ENCODE peak calls at places on chromosomes 5 and 9, in five cellular contexts. E is foreskin fibroblast, V is fibroblast of mammary gland, N is stomach, Q is endothelial cell. W is an unnamed sample.

GRCh38 chr9:110109331-110110110 is 98.4 kb downstream of the C9orf152 start:
- DNase-seq in Q (no peak), E (no peak), V (no peak), N (no peak), W (no peak)

GRCh38 chr5:42566658-42567313 is 143.5 kb downstream of the GHR start:
- DNase-seq in V (peak; percentile 27), N (no peak), Q (no peak), E (no peak), W (peak; percentile 15)

GRCh38 chr5:122259995-122260394 is 52.0 kb upstream of the SNCAIP start:
- DNase-seq in N (no peak), E (peak; percentile 58), V (peak; percentile 83), Q (no peak), W (peak; percentile 91)

GRCh38 chr5:93162201-93162654 is 418.8 kb downstream of the NR2F1-AS1 start:
- DNase-seq in N (no peak), E (peak; percentile 65), V (peak; percentile 78), Q (no peak), W (peak; percentile 50)

GRCh38 chr5:19733612-19734495 is 254.1 kb downstream of the CDH18 start:
- DNase-seq in V (no peak), E (no peak), N (no peak), Q (no peak), W (no peak)

GRCh38 chr5:56169281-56169680 is 63.8 kb downstream of the ANKRD55 start:
- DNase-seq in Q (no peak), N (no peak), E (no peak), V (peak; percentile 74), W (no peak)

GRCh38 chr9:129273136-129273895 is 95.3 kb upstream of the IER5L start:
- DNase-seq in N (no peak), Q (no peak), E (no peak), V (no peak), W (no peak)

GRCh38 chr9:95494416-95495371 is 22.1 kb downstream of the PTCH1 start:
- DNase-seq in N (peak; percentile 58), Q (no peak), E (no peak), V (no peak), W (no peak)

GRCh38 chr5:156838966-156839365 is 11.1 kb upstream of the PPP1R2B start:
- DNase-seq in V (no peak), Q (no peak), E (no peak), N (no peak), W (no peak)

GRCh38 chr5:93607367-93608258 is 24.6 kb downstream of the NR2F1 start:
- DNase-seq in Q (no peak), E (peak; percentile 79), V (peak; percentile 58), N (no peak), W (peak; percentile 59)

GRCh38 chr5:58475404-58475803 is 15.5 kb upstream of the PLK2 start:
- DNase-seq in N (no peak), Q (no peak), V (no peak), E (no peak), W (no peak)

GRCh38 chr5:53820802-53821171 is 260.3 kb downstream of the NDUFS4 start:
- DNase-seq in E (peak; percentile 16), N (no peak), Q (no peak), V (peak; percentile 20), W (no peak)

GRCh38 chr5:172638209-172638768 is 2.8 kb upstream of the NEURL1B start:
- DNase-seq in N (no peak), E (no peak), Q (no peak), V (no peak), W (no peak)

GRCh38 chr9:114072181-114073140 is 5.6 kb downstream of the AMBP start:
- DNase-seq in E (no peak), N (peak; percentile 83), Q (no peak), V (peak; percentile 37), W (peak; percentile 46)

GRCh38 chr9:137379761-137380161 is 43.2 kb downstream of the EXD3 start:
- DNase-seq in N (no peak), E (no peak), V (no peak), Q (no peak), W (no peak)

GRCh38 chr9:107755267-107755666 is 265.7 kb upstream of the KLF4 start:
- DNase-seq in N (no peak), Q (no peak), E (peak; percentile 82), V (peak; percentile 77), W (peak; percentile 75)

GRCh38 chr5:78659714-78660113 is 11.1 kb upstream of the LHFPL2 start:
- DNase-seq in N (no peak), V (peak; percentile 48), E (no peak), Q (no peak), W (no peak)

GRCh38 chr5:9557696-9558095 is 11.8 kb upstream of the SEMA5A start:
- DNase-seq in N (no peak), V (peak; percentile 69), E (peak; percentile 24), Q (no peak), W (peak; percentile 15)

GRCh38 chr5:124421584-124421983 is 324.9 kb downstream of the ZNF608 start:
- DNase-seq in Q (no peak), V (no peak), E (no peak), N (no peak), W (no peak)

GRCh38 chr9:89312154-89312616 is 1.2 kb downstream of the CKS2 start:
- DNase-seq in V (no peak), Q (no peak), E (peak; percentile 17), N (no peak), W (no peak)

GRCh38 chr5:111227805-111228204 is 3.6 kb downstream of the CAMK4 start:
- DNase-seq in N (no peak), V (peak; percentile 25), E (no peak), Q (peak; percentile 37), W (peak; percentile 68)

GRCh38 chr9:120161801-120162200 is 418.2 kb downstream of the CDK5RAP2 start:
- DNase-seq in Q (no peak), E (no peak), N (no peak), V (no peak), W (no peak)

GRCh38 chr9:100700689-100701318 is 122.9 kb downstream of the CAVIN4 start:
- DNase-seq in Q (peak; percentile 39), E (no peak), N (no peak), V (peak; percentile 15), W (peak; percentile 3)

GRCh38 chr9:112080831-112081542 is 94.1 kb downstream of the SUSD1 start:
- DNase-seq in V (no peak), Q (no peak), E (no peak), N (no peak), W (no peak)

GRCh38 chr9:111961575-111961974 is 65.0 kb downstream of the UGCG start:
- DNase-seq in V (peak; percentile 49), N (peak; percentile 68), E (no peak), Q (no peak), W (no peak)

GRCh38 chr9:95264954-95265615 is 52.4 kb downstream of the FANCC start:
- DNase-seq in N (no peak), E (peak; percentile 28), Q (no peak), V (peak; percentile 56), W (peak; percentile 49)

GRCh38 chr9:125486109-125486508 is 220.9 kb downstream of the MAPKAP1 start:
- DNase-seq in N (no peak), E (no peak), Q (no peak), V (no peak), W (no peak)

GRCh38 chr9:3525088-3525835 is 539 bp downstream of the RFX3 start:
- DNase-seq in E (no peak), V (no peak), N (no peak), Q (peak; percentile 43), W (no peak)

DNA sequence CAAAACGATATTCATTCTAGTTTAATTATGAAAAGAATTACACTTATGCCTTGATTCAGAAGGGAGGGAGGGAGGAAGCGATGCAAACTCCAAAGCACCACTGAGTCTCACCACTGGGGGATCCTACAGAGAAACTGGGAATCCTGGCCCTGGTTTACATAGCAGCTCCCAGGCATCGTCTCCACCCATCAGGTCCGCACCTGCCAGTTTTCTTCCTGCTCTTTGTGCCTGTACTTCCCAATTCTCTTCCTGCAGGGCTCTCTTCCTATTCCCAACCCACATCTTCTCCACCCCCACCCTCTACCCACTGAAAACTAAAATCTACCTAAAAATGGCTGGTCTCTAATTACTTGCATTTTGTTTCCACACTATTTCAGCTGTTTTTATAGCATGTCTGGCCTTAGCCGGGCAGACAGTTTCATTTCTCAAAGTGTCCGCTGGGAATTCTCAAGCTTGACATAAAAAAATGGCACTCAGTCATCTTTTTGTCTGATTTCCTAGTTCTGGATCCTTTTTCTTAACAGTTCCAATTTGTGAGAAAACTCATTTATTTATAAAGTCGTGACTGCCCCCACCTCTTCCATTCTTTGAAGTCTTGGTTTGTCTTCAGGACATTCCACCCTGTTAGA is 1.6 kb upstream of the TNIP1 start:
- DNase-seq in N (no peak), Q (peak; percentile 34), V (no peak), E (no peak), W (no peak)
- TF ChIP-seq CTCF in N (no peak), Q (peak; percentile 24), V (peak; percentile 21), E (no peak), W (peak; percentile 44)

GRCh38 chr5:125987677-125988255 is 435.4 kb upstream of the GRAMD2B start:
- DNase-seq in Q (no peak), V (no peak), E (no peak), N (no peak), W (no peak)
- TF ChIP-seq CTCF in Q (no peak), V (peak; percentile 2), E (no peak), N (no peak), W (no peak)

DNA sequence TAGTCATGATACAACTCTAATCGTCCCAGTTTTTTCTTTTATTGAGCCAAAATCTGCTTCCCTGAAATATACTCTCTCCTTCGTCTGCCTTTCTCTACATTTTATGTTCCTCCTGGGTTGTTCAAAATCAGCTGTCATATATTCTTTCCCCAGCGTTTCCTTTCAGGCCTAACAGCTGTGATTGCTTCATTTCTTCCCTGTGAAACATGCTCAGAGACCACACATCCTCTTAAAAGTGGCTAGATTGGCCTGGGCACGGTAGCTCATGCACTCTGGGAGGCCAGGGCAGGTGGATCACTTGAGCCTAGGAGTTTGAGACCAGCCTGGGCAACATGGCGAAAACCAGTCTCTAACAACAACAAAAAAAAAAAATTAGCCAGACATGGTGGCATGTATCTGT is 25.1 kb downstream of the NFX1 start:
- DNase-seq in V (no peak), N (no peak), Q (no peak), E (no peak), W (peak; percentile 7)
- TF ChIP-seq CTCF in V (no peak), N (no peak), Q (no peak), E (no peak), W (no peak)

GRCh38 chr5:143448518-143448917 is 45.0 kb upstream of the NR3C1 start:
- DNase-seq in N (no peak), E (no peak), Q (no peak), V (no peak), W (no peak)
- TF ChIP-seq CTCF in N (no peak), E (no peak), Q (no peak), V (no peak), W (no peak)

GRCh38 chr9:132937463-132937901 is 6.9 kb downstream of the TSC1 start:
- DNase-seq in N (no peak), V (peak; percentile 10), Q (no peak), E (no peak), W (no peak)
- TF ChIP-seq CTCF in N (no peak), V (no peak), Q (no peak), E (no peak), W (no peak)

W was measured in AG10803.